ENCODE peak calls at places on chromosomes 1 and 21, in six cellular contexts. H, P, O, N, D and I are unnamed samples.

GRCh38 chr1:17763995-17764394 is 8.9 kb downstream of the ACTL8 start:
- DNase-seq in H (no peak), P (no peak), O (peak; percentile 12), N (no peak), D (peak; percentile 28), I (no peak)

GRCh38 chr1:69919129-69919921 is 286.1 kb downstream of the LRRC40 start:
- DNase-seq in H (peak; percentile 53), P (no peak), O (no peak), N (no peak), D (no peak), I (no peak)

GRCh38 chr1:44723496-44724407 is 7.2 kb downstream of the RNU5D-1 start:
- DNase-seq in H (no peak), P (peak; percentile 34), O (peak; percentile 63), N (peak; percentile 29), D (no peak), I (no peak)

GRCh38 chr1:96388421-96389310 is 332.9 kb upstream of the PTBP2 start:
- DNase-seq in H (no peak), P (no peak), O (no peak), N (no peak), D (no peak), I (no peak)

GRCh38 chr1:31643976-31644559 is 608 bp downstream of the PEF1 start:
- DNase-seq in H (no peak), P (no peak), O (no peak), N (no peak), D (no peak), I (no peak)

GRCh38 chr21:27519357-27519756 is 552.5 kb upstream of the ADAMTS5 start:
- DNase-seq in H (no peak), P (no peak), O (no peak), N (no peak), D (no peak), I (peak; percentile 26)

GRCh38 chr1:21241761-21242581 is 48.3 kb downstream of the ECE1 start:
- DNase-seq in H (no peak), P (no peak), O (no peak), N (no peak), D (no peak), I (no peak)

GRCh38 chr21:38136201-38136600 is 120.6 kb upstream of the KCNJ15 start:
- DNase-seq in H (no peak), P (no peak), O (no peak), N (no peak), D (no peak), I (no peak)

GRCh38 chr21:35002879-35003722 is 46.0 kb downstream of the RUNX1 start:
- DNase-seq in H (no peak), P (no peak), O (no peak), N (no peak), D (no peak), I (no peak)

GRCh38 chr1:47951545-47952235 is 45.5 kb downstream of the TRABD2B start:
- DNase-seq in H (no peak), P (no peak), O (no peak), N (no peak), D (no peak), I (no peak)

GRCh38 chr1:55064861-55065263 is 25.5 kb downstream of the PCSK9 start:
- DNase-seq in H (peak; percentile 65), P (no peak), O (no peak), N (no peak), D (no peak), I (no peak)

GRCh38 chr1:29515188-29515955 is 279.1 kb downstream of the PTPRU start:
- DNase-seq in H (no peak), P (no peak), O (no peak), N (no peak), D (no peak), I (no peak)

GRCh38 chr1:14345925-14346550 is 252.4 kb upstream of the KAZN start:
- DNase-seq in H (no peak), P (no peak), O (no peak), N (no peak), D (no peak), I (no peak)

GRCh38 chr1:78691995-78692747 is 42.5 kb downstream of the IFI44 start:
- DNase-seq in H (no peak), P (no peak), O (no peak), N (no peak), D (no peak), I (peak; percentile 68)

GRCh38 chr1:67664048-67664447 is 21.0 kb upstream of the GADD45A start:
- DNase-seq in H (no peak), P (no peak), O (no peak), N (no peak), D (no peak), I (no peak)

GRCh38 chr1:162736633-162737067 is 53.9 kb upstream of the HSD17B7 start:
- DNase-seq in H (no peak), P (no peak), O (no peak), N (no peak), D (no peak), I (no peak)

GRCh38 chr1:210339500-210339899 is 10.8 kb downstream of the HHAT start:
- DNase-seq in H (no peak), P (no peak), O (no peak), N (no peak), D (no peak), I (no peak)

GRCh38 chr1:60598055-60598910 is 484.1 kb upstream of the NFIA start:
- DNase-seq in H (no peak), P (no peak), O (no peak), N (no peak), D (no peak), I (no peak)

GRCh38 chr1:151809625-151810556 is 4.7 kb upstream of the LINGO4 start:
- DNase-seq in H (peak; percentile 17), P (no peak), O (no peak), N (no peak), D (no peak), I (no peak)

DNA sequence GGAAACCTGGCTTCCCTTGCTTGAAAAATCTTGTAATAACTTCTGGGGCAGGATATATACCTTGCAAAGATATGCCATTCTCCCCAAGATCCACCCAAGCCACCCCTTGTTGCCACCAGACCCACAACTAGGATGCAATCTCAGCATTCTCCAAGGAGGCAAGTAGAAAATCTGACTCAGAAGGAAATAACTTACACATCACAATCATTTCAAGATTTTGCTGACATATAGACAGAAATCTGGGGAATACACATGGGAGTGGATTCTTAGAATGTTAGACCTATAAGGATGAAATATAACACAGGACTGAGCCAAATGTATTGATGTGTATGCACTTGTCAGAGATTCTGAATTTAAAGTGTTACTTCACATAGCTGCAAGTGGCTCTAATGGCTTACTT is 14.8 kb upstream of the ZDHHC18 start:
- DNase-seq in H (no peak), P (no peak), O (no peak), N (no peak), D (no peak), I (no peak)
- H3K27ac ChIP-seq in H (no peak overlapping the region), P (no peak overlapping the region), O (no peak overlapping the region), N (no peak overlapping the region), D (no peak overlapping the region), I (no peak overlapping the region)

GRCh38 chr1:92996131-92996463 is 34.8 kb upstream of the DIPK1A start:
- DNase-seq in H (no peak), P (no peak), O (no peak), N (no peak), D (no peak), I (no peak)

GRCh38 chr1:92994105-92994712 is 32.9 kb upstream of the DIPK1A start:
- DNase-seq in H (no peak), P (peak; percentile 37), O (peak; percentile 55), N (peak; percentile 78), D (no peak), I (no peak)

GRCh38 chr1:92992877-92993276 is 31.6 kb upstream of the DIPK1A start:
- DNase-seq in H (no peak), P (no peak), O (no peak), N (no peak), D (no peak), I (no peak)

GRCh38 chr1:92993581-92993980 is 32.3 kb upstream of the DIPK1A start:
- DNase-seq in H (no peak), P (no peak), O (no peak), N (no peak), D (no peak), I (no peak)

GRCh38 chr1:92995420-92996130 is 34.3 kb upstream of the DIPK1A start:
- DNase-seq in H (no peak), P (no peak), O (no peak), N (no peak), D (no peak), I (no peak)
- H3K27ac ChIP-seq in H (no peak overlapping the region), P (no peak overlapping the region), O (no peak overlapping the region), N (no peak overlapping the region), D (no peak overlapping the region), I (no peak overlapping the region)

GRCh38 chr1:84143796-84144565 is at the start of gene PRKACB:
- DNase-seq in H (no peak), P (no peak), O (no peak), N (peak; percentile 6), D (no peak), I (no peak)

GRCh38 chr1:84141177-84142003 is 2.7 kb upstream of the PRKACB start:
- DNase-seq in H (no peak), P (no peak), O (no peak), N (no peak), D (no peak), I (no peak)

GRCh38 chr1:84148758-84149157 is 4.7 kb downstream of the PRKACB start:
- DNase-seq in H (no peak), P (no peak), O (no peak), N (no peak), D (no peak), I (no peak)

GRCh38 chr1:84146375-84147032 is 2.4 kb downstream of the PRKACB start:
- DNase-seq in H (no peak), P (no peak), O (no peak), N (no peak), D (no peak), I (no peak)

GRCh38 chr1:84145051-84145450 is 980 bp downstream of the PRKACB start:
- DNase-seq in H (no peak), P (no peak), O (no peak), N (peak; percentile 16), D (no peak), I (no peak)
- H3K27ac ChIP-seq in H (peak overlapping the region; percentile 69), P (no peak overlapping the region), O (no peak overlapping the region), N (peak overlapping the region; percentile 82), D (no peak overlapping the region), I (peak overlapping the region; percentile 62)

GRCh38 chr1:19410393-19410792 is 74.9 kb downstream of the CAPZB start:
- DNase-seq in H (no peak), P (no peak), O (no peak), N (no peak), D (no peak), I (no peak)
- H3K27ac ChIP-seq in H (no peak overlapping the region), P (no peak overlapping the region), O (no peak overlapping the region), N (no peak overlapping the region), D (no peak overlapping the region), I (no peak overlapping the region)

GRCh38 chr1:223177681-223178080 is 34.6 kb upstream of the TLR5 start:
- DNase-seq in H (no peak), P (no peak), O (peak; percentile 66), N (no peak), D (no peak), I (no peak)
- H3K27ac ChIP-seq in H (peak overlapping the region; percentile 66), P (no peak overlapping the region), O (no peak overlapping the region), N (no peak overlapping the region), D (no peak overlapping the region), I (no peak overlapping the region)

GRCh38 chr1:8086071-8086470 is 60.0 kb upstream of the ERRFI1 start:
- DNase-seq in H (no peak), P (no peak), O (no peak), N (no peak), D (no peak), I (no peak)
- H3K27ac ChIP-seq in H (no peak overlapping the region), P (no peak overlapping the region), O (no peak overlapping the region), N (no peak overlapping the region), D (no peak overlapping the region), I (no peak overlapping the region)

GRCh38 chr1:56543783-56544612 is 35.4 kb downstream of the PLPP3 start:
- DNase-seq in H (no peak), P (no peak), O (no peak), N (no peak), D (no peak), I (no peak)
- H3K27ac ChIP-seq in H (no peak overlapping the region), P (no peak overlapping the region), O (no peak overlapping the region), N (no peak overlapping the region), D (no peak overlapping the region), I (no peak overlapping the region)